ENCODE peak calls at places on chromosomes 13 and 19, in seven cellular contexts. I, K, M, E, X, N and Y are unnamed samples.

GRCh38 chr13:114151565-114152284 is 19.3 kb upstream of the RASA3 start:
- DNase-seq in I (no peak), K (no peak), M (no peak), E (peak), X (peak), N (no peak), Y (no peak)

GRCh38 chr13:98182589-98182988 is 5.5 kb upstream of the RNF113B start:
- DNase-seq in I (no peak), K (no peak), M (no peak), E (no peak), X (no peak), N (no peak), Y (no peak)

GRCh38 chr19:36032251-36033104 is at the start of gene CLIP3:
- DNase-seq in I (no peak), K (peak), M (no peak), E (no peak), X (peak), N (peak), Y (no peak)

GRCh38 chr13:49400755-49401659 is 42.9 kb downstream of the CAB39L start:
- DNase-seq in I (no peak), K (peak), M (no peak), E (no peak), X (no peak), N (no peak), Y (peak)

GRCh38 chr13:70203661-70204229 is 95.5 kb upstream of the KLHL1 start:
- DNase-seq in I (no peak), K (no peak), M (peak), E (peak), X (no peak), N (no peak), Y (no peak)

GRCh38 chr13:37869756-37870488 is at the start of gene TRPC4:
- DNase-seq in I (no peak), K (peak), M (peak), E (no peak), X (peak), N (peak), Y (peak)

GRCh38 chr19:33812388-33813330 is 16.0 kb downstream of the KCTD15 start:
- DNase-seq in I (no peak), K (peak), M (no peak), E (no peak), X (peak), N (no peak), Y (no peak)

GRCh38 chr19:28316464-28316863 is 896.5 kb downstream of the UQCRFS1 start:
- DNase-seq in I (no peak), K (no peak), M (no peak), E (no peak), X (no peak), N (no peak), Y (no peak)

GRCh38 chr13:79709526-79709925 is 228.6 kb downstream of the NDFIP2 start:
- DNase-seq in I (no peak), K (no peak), M (no peak), E (no peak), X (no peak), N (no peak), Y (peak)

DNA sequence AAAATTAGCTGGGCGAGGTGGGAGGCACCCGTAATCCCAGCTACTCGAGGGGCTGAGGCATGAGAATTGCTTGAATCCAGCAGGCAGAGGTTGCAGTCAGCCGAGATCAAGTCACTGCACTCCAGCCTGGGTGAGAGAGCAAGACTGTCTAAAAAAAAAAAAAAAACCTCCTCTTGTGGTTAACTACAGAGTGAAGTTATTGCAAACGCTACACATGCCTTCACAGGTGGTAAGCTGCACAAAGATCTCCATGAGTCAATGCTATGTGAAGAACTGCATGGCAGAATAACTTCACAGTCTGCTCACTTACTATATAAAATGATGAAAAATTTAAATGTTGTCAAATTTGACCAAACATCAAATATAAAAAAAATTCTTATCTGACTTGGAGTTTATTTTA is 436.8 kb downstream of the FGF14 start:
- DNase-seq in I (no peak), K (no peak), M (no peak), E (no peak), X (no peak), N (no peak), Y (no peak)
- TF ChIP-seq JUND in I (no peak), K (no peak), M (no peak), E (no peak), X (no peak), N (no peak), Y (no peak)

GRCh38 chr13:22235285-22235949 is 564.5 kb downstream of the FGF9 start:
- DNase-seq in I (no peak), K (no peak), M (no peak), E (peak), X (no peak), N (no peak), Y (no peak)
- TF ChIP-seq JUND in I (no peak), K (no peak), M (no peak), E (no peak), X (no peak), N (no peak), Y (no peak)

GRCh38 chr13:73967397-73968165 is 166.6 kb downstream of the KLF12 start:
- DNase-seq in I (peak), K (no peak), M (no peak), E (no peak), X (no peak), N (no peak), Y (no peak)
- TF ChIP-seq JUND in I (peak), K (no peak), M (no peak), E (no peak), X (no peak), N (no peak), Y (no peak)

GRCh38 chr13:112974676-112975075 is 5.7 kb downstream of the MCF2L start:
- DNase-seq in I (no peak), K (no peak), M (no peak), E (no peak), X (no peak), N (no peak), Y (no peak)

GRCh38 chr13:112973577-112973951 is 4.5 kb downstream of the MCF2L start:
- DNase-seq in I (no peak), K (no peak), M (no peak), E (no peak), X (no peak), N (no peak), Y (no peak)

GRCh38 chr13:112974125-112974524 is 5.1 kb downstream of the MCF2L start:
- DNase-seq in I (no peak), K (no peak), M (no peak), E (no peak), X (no peak), N (no peak), Y (no peak)

GRCh38 chr13:112972258-112972657 is 3.2 kb downstream of the MCF2L start:
- DNase-seq in I (no peak), K (no peak), M (no peak), E (no peak), X (no peak), N (no peak), Y (no peak)

GRCh38 chr13:112972867-112973576 is 4.0 kb downstream of the MCF2L start:
- DNase-seq in I (no peak), K (no peak), M (no peak), E (no peak), X (no peak), N (no peak), Y (no peak)
- TF ChIP-seq JUND in I (no peak), K (no peak), M (no peak), E (no peak), X (no peak), N (no peak), Y (no peak)

DNA sequence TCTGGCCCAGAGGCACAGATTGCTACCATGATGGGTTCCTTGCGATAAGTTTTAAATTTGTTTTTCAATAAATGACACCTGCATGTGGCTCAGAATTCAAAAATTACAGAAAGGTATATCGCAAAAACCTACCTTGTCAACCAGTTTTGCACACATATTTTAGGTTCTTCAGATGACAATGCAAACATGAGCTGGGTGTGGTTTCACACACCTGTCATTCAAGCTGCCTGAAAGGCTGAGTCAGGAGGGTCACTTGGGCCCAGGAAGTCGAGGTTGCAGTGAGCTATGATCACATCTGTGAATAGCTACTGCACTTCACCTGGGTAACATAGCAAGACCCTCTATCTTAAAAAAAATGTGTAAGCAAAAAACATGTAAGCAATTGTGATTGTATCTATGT is 56.1 kb downstream of the DNM2 start:
- DNase-seq in I (no peak), K (no peak), M (no peak), E (no peak), X (no peak), N (no peak), Y (no peak)
- TF ChIP-seq JUND in I (no peak), K (no peak), M (no peak), E (no peak), X (no peak), N (no peak), Y (no peak)

GRCh38 chr13:50654341-50654740 is 189.2 kb downstream of the DLEU7 start:
- DNase-seq in I (no peak), K (no peak), M (no peak), E (no peak), X (no peak), N (no peak), Y (no peak)
- TF ChIP-seq JUND in I (no peak), K (no peak), M (no peak), E (no peak), X (no peak), N (no peak), Y (no peak)

GRCh38 chr19:11356676-11357550 is 1.7 kb downstream of the PLPPR2 start:
- DNase-seq in I (no peak), K (peak), M (no peak), E (no peak), X (no peak), N (no peak), Y (no peak)
- TF ChIP-seq JUND in I (no peak), K (no peak), M (no peak), E (no peak), X (no peak), N (no peak), Y (no peak)

DNA sequence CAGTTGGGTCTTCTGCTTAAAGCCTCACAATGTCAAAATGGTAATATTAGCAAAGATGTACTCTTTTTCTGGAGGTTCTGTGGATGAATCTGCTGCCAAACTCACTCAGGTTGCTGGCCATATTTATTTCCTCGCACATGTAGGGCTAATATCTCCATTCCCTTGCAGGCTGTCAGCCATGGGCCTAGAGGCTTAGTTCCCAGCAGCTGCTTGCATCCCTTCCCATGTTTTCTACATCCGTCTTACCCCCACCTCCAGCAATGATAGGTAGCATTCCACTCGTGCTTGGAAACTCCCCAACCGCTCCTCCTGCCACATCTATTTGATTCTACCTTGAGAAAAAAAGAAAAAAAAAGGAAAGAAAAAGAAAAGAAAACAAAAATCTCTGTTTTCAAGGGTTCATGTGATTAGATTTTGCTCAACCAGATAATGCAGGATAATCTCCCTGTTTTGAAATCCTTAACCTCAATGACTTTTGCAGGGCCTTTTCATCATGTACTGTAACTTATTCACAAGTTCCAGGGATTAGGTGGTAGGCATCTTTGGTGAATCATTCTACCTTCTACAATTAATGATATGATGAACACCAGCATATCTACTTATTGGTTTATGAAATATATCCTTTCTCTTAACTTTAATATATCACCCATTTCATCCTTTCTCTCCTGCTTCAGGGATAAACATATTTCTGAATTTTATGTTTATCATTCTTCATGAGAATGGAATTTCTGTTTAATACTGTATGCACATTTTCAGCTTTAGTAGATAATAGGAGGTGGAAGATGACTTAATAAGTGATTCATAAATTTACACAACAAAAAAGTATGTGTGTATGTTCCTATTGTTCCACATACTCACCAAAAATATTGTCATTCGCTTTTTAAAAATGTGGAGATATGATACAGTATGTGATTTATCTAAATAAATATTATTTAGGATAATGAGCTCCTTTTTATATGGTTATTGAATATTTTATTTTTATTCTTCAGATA is 931.9 kb downstream of the SLITRK5 start:
- DNase-seq in I (no peak), K (no peak), M (no peak), E (no peak), X (no peak), N (no peak), Y (no peak)
- TF ChIP-seq JUND in I (no peak), K (no peak), M (no peak), E (no peak), X (no peak), N (no peak), Y (no peak)

GRCh38 chr19:17109962-17110598 is 34.5 kb downstream of the MYO9B start:
- DNase-seq in I (peak), K (no peak), M (no peak), E (no peak), X (no peak), N (no peak), Y (no peak)
- TF ChIP-seq JUND in I (no peak), K (no peak), M (no peak), E (no peak), X (no peak), N (no peak), Y (no peak)

DNA sequence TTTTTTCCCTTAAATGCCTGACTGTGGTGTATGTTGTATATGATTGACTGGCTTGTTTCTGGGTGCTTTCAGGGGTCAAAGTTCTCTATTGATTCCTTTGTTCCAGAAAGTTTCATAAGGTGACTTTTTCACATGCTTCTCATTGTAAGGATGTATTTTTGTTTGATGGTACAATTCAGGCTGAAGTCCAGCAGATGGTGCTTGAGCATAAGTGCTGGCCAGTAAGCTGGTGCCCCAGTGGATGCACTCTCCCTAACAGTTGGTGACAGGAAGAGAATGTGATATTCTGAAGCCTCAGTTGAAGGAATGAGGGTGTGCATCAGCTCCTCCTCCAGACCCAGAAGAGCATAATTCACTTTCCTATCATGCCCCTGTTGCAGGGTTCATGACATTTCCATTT is 1941.6 kb upstream of the PRR20A start:
- DNase-seq in I (no peak), K (no peak), M (peak), E (no peak), X (no peak), N (no peak), Y (peak)
- TF ChIP-seq JUND in I (no peak), K (no peak), M (no peak), E (no peak), X (no peak), N (no peak), Y (no peak)